ENCODE peak calls at places on chromosomes 3 and 15, in seven cellular contexts. T, X, R, G, B, Z and N are unnamed samples.

GRCh38 chr3:161400650-161401049 is 29.3 kb upstream of the SPTSSB start:
- DNase-seq in T (no peak), X (no peak), R (no peak), G (no peak), B (no peak), Z (no peak), N (no peak)

GRCh38 chr3:141332436-141332835 is 35.9 kb upstream of the ZBTB38 start:
- DNase-seq in T (no peak), X (no peak), R (no peak), G (no peak), B (peak; percentile 78), Z (peak; percentile 84), N (no peak)

GRCh38 chr15:72724028-72724427 is 38.0 kb downstream of the BBS4 start:
- DNase-seq in T (no peak), X (no peak), R (no peak), G (no peak), B (no peak), Z (no peak), N (no peak)

GRCh38 chr15:48962662-48963523 is 826 bp downstream of the SHC4 start:
- DNase-seq in T (no peak), X (peak; percentile 74), R (peak; percentile 70), G (no peak), B (no peak), Z (no peak), N (no peak)

GRCh38 chr15:34610388-34610787 is 26.9 kb upstream of the GOLGA8B start:
- DNase-seq in T (no peak), X (no peak), R (no peak), G (no peak), B (no peak), Z (no peak), N (no peak)

GRCh38 chr3:97952280-97952679 is 20.0 kb downstream of the RIOX2 start:
- DNase-seq in T (no peak), X (peak; percentile 85), R (peak; percentile 72), G (no peak), B (no peak), Z (peak; percentile 40), N (no peak)

GRCh38 chr3:133531981-133532380 is 41.5 kb upstream of the CDV3 start:
- DNase-seq in T (no peak), X (no peak), R (no peak), G (no peak), B (no peak), Z (no peak), N (peak; percentile 52)

GRCh38 chr3:43647331-43648166 is 25.7 kb upstream of the ANO10 start:
- DNase-seq in T (no peak), X (no peak), R (no peak), G (no peak), B (no peak), Z (no peak), N (no peak)

GRCh38 chr3:3027976-3028567 is 82.1 kb downstream of the IL5RA start:
- DNase-seq in T (no peak), X (no peak), R (no peak), G (no peak), B (no peak), Z (no peak), N (no peak)

GRCh38 chr15:100762289-100762688 is 117.3 kb upstream of the ALDH1A3 start:
- DNase-seq in T (no peak), X (peak; percentile 36), R (no peak), G (peak; percentile 5), B (no peak), Z (no peak), N (no peak)

GRCh38 chr3:13881536-13882410 is 1.9 kb upstream of the WNT7A start:
- DNase-seq in T (no peak), X (no peak), R (peak; percentile 26), G (no peak), B (no peak), Z (no peak), N (no peak)

GRCh38 chr15:100769043-100769974 is 110.3 kb upstream of the ALDH1A3 start:
- DNase-seq in T (no peak), X (peak; percentile 25), R (no peak), G (no peak), B (peak; percentile 9), Z (no peak), N (no peak)

GRCh38 chr3:65732060-65732933 is 306.4 kb downstream of the MAGI1 start:
- DNase-seq in T (no peak), X (no peak), R (no peak), G (no peak), B (no peak), Z (peak; percentile 30), N (no peak)

GRCh38 chr3:41200669-41201021 is 1.3 kb downstream of the CTNNB1 start:
- DNase-seq in T (no peak), X (no peak), R (no peak), G (no peak), B (no peak), Z (peak; percentile 41), N (no peak)

GRCh38 chr15:25568751-25569150 is 129.9 kb upstream of the UBE3A start:
- DNase-seq in T (no peak), X (no peak), R (peak; percentile 73), G (no peak), B (no peak), Z (no peak), N (no peak)

GRCh38 chr15:87626835-87627234 is 629.7 kb downstream of the NTRK3 start:
- DNase-seq in T (no peak), X (no peak), R (no peak), G (no peak), B (no peak), Z (no peak), N (no peak)

GRCh38 chr15:36882487-36883108 is 217.8 kb downstream of the MEIS2 start:
- DNase-seq in T (no peak), X (peak; percentile 28), R (no peak), G (no peak), B (no peak), Z (no peak), N (no peak)

GRCh38 chr3:140234256-140234655 is 299.3 kb downstream of the CLSTN2 start:
- DNase-seq in T (no peak), X (no peak), R (no peak), G (peak; percentile 33), B (no peak), Z (no peak), N (no peak)

DNA sequence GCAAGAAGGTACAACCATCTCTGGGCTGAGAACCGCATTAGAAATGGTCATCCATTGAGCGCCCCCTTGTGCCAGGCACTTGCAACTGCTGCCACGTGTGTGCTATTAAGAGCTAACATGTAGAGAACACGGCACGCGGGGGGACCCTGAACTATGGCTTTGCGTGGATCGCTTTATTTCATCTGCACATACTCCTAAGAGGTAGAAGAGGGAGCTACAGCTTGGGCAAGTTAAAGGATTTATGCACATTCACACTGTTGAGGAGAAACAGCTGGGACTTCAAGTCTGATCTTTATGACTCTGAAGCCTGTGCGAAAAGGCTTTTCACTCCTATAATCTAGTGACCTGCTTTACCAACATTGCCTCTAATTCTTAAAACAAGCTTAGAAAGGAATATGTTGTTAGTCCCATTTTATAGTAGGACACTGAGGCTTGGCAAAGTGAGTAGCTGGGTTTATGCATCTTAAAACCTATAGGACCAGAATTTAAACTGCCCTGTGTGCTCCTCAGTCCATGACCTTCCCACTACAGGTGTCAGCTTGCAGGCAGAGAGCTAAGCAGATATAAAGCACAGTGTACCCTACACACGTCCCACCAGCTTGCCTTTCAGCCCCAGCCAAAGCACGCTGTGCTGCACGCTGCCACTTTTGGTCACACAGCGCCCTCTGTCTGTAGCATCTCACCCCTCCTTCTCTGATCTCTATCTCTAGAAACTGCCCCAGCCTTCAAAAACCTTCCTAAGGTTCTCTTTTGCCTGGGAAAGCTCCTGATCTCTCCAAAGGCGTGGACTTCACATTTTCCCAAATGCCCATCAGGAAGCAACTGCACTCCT is 57.8 kb downstream of the STARD5 start:
- DNase-seq in T (peak; percentile 64), X (peak; percentile 86), R (peak; percentile 90), G (peak; percentile 77), B (peak; percentile 71), Z (peak; percentile 88), N (no peak)
- H3K4me3 ChIP-seq in T (peak overlapping the region; percentile 9), X (peak overlapping the region; percentile 12), R (no peak overlapping the region), G (no peak overlapping the region), B (no peak overlapping the region), Z (no peak overlapping the region), N (peak overlapping the region; percentile 23)

GRCh38 chr3:145058483-145058882 is 1086.9 kb downstream of the DIPK2A start:
- DNase-seq in T (no peak), X (no peak), R (no peak), G (no peak), B (no peak), Z (no peak), N (no peak)

DNA sequence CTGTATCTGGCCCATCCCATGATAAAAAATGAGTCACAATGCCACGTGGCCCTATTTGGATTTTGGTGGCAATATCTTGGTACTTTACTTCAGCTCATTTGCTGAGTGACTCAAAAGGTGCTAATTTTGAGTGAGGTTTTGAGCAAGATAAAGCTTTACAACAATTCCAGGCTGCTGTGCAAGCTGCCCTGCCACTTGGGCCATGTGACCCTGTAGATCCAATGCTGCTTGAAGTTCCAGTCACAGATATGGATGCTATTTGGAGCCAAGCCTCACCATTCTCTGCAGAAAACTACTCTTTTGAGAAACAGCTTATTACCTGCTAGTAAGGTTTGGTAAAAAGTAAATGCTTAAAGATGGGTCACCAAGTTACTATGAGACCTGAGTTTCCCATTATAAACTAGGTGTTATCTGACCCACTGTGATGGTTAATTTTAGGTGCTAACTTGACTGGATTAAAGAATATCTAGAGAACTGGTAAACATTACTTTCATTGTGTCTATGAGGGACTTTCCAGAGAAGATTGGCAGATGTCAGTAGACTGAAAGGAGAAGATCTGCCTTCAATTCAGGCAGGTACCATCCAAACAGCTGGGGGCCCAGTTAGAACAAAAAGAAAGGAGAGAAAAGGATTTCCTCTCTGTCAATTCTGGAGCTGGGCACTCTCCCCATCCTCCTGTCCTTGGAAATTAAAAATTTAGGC is 1083.9 kb downstream of the DIPK2A start:
- DNase-seq in T (no peak), X (no peak), R (no peak), G (no peak), B (no peak), Z (no peak), N (no peak)
- TF ChIP-seq CTCF in T (no peak), X (no peak), R (no peak), G (no peak), B (no peak), Z (no peak), N (no peak)

GRCh38 chr3:127817331-127817821 is 4.9 kb downstream of the MGLL start:
- DNase-seq in T (no peak), X (peak; percentile 61), R (no peak), G (no peak), B (peak; percentile 74), Z (peak; percentile 79), N (no peak)

GRCh38 chr3:127820221-127820870 is 2.0 kb downstream of the MGLL start:
- DNase-seq in T (no peak), X (no peak), R (no peak), G (no peak), B (no peak), Z (no peak), N (no peak)

GRCh38 chr3:127819086-127819485 is 3.2 kb downstream of the MGLL start:
- DNase-seq in T (no peak), X (no peak), R (no peak), G (no peak), B (no peak), Z (no peak), N (no peak)

GRCh38 chr3:127820871-127821853 is 1.2 kb downstream of the MGLL start:
- DNase-seq in T (no peak), X (peak; percentile 60), R (no peak), G (no peak), B (no peak), Z (peak; percentile 83), N (no peak)

GRCh38 chr3:127819656-127820055 is 2.7 kb downstream of the MGLL start:
- DNase-seq in T (no peak), X (no peak), R (no peak), G (no peak), B (no peak), Z (no peak), N (no peak)
- H3K4me3 ChIP-seq in T (no peak overlapping the region), X (peak overlapping the region; percentile 91), R (peak overlapping the region; percentile 92), G (no peak overlapping the region), B (no peak overlapping the region), Z (no peak overlapping the region), N (peak overlapping the region; percentile 24)

GRCh38 chr3:9820944-9821343 is 10.9 kb downstream of the TTLL3 start:
- DNase-seq in T (no peak), X (no peak), R (no peak), G (no peak), B (no peak), Z (no peak), N (no peak)
- TF ChIP-seq CTCF in T (no peak), X (no peak), R (no peak), G (no peak), B (peak; percentile 33), Z (no peak), N (peak; percentile 16)